ENCODE peak calls at places on chromosomes 7 and 10, in four cellular contexts. One of them, this sample, is unnamed.

GRCh38 chr7:87091487-87092066 is 32.1 kb upstream of the ELAPOR2 start:
- DNase-seq in OCI-LY7: no peak
- DNase-seq in endothelial cell: no peak
- DNase-seq in MCF 10A: no peak
- DNase-seq in this sample: no peak

GRCh38 chr10:4538016-4538415 is 288.0 kb upstream of the AKR1E2 start:
- DNase-seq in OCI-LY7: no peak
- DNase-seq in endothelial cell: no peak
- DNase-seq in MCF 10A: no peak
- DNase-seq in this sample: no peak

GRCh38 chr7:136071106-136071505 is 93.9 kb upstream of the MTPN start:
- DNase-seq in OCI-LY7: no peak
- DNase-seq in endothelial cell: no peak
- DNase-seq in MCF 10A: no peak
- DNase-seq in this sample: no peak

GRCh38 chr10:33183658-33184057 is 150.8 kb downstream of the NRP1 start:
- DNase-seq in OCI-LY7: no peak
- DNase-seq in endothelial cell: no peak
- DNase-seq in MCF 10A: no peak
- DNase-seq in this sample: no peak

GRCh38 chr10:123800821-123801220 is 90.8 kb downstream of the CPXM2 start:
- DNase-seq in OCI-LY7: no peak
- DNase-seq in endothelial cell: no peak
- DNase-seq in MCF 10A: no peak
- DNase-seq in this sample: no peak

GRCh38 chr10:35413985-35414861 is 77.9 kb downstream of the CCNY start:
- DNase-seq in OCI-LY7: no peak
- DNase-seq in endothelial cell: no peak
- DNase-seq in MCF 10A: no peak
- DNase-seq in this sample: peak; percentile 66

GRCh38 chr7:157521752-157522151 is 184.9 kb downstream of the DNAJB6 start:
- DNase-seq in OCI-LY7: no peak
- DNase-seq in endothelial cell: no peak
- DNase-seq in MCF 10A: no peak
- DNase-seq in this sample: no peak

GRCh38 chr7:55508301-55509011 is 63.8 kb downstream of the VOPP1 start:
- DNase-seq in OCI-LY7: no peak
- DNase-seq in endothelial cell: no peak
- DNase-seq in MCF 10A: no peak
- DNase-seq in this sample: peak; percentile 23

GRCh38 chr7:20404371-20404770 is 73.7 kb downstream of the ITGB8 start:
- DNase-seq in OCI-LY7: no peak
- DNase-seq in endothelial cell: no peak
- DNase-seq in MCF 10A: no peak
- DNase-seq in this sample: no peak

GRCh38 chr10:120982507-120982906 is 131.3 kb downstream of the WDR11 start:
- DNase-seq in OCI-LY7: no peak
- DNase-seq in endothelial cell: no peak
- DNase-seq in MCF 10A: no peak
- DNase-seq in this sample: no peak

GRCh38 chr7:90958669-90959068 is 305.6 kb upstream of the FZD1 start:
- DNase-seq in OCI-LY7: no peak
- DNase-seq in endothelial cell: no peak
- DNase-seq in MCF 10A: no peak
- DNase-seq in this sample: no peak

GRCh38 chr10:13146383-13146782 is 15.0 kb upstream of the MCM10 start:
- DNase-seq in OCI-LY7: no peak
- DNase-seq in endothelial cell: no peak
- DNase-seq in MCF 10A: no peak
- DNase-seq in this sample: no peak

GRCh38 chr7:45574521-45575500 is 643 bp downstream of the ADCY1 start:
- DNase-seq in OCI-LY7: no peak
- DNase-seq in endothelial cell: peak; percentile 61
- DNase-seq in MCF 10A: peak; percentile 16
- DNase-seq in this sample: no peak

GRCh38 chr10:27041196-27041595 is 59.1 kb downstream of the ANKRD26 start:
- DNase-seq in OCI-LY7: no peak
- DNase-seq in endothelial cell: no peak
- DNase-seq in MCF 10A: no peak
- DNase-seq in this sample: no peak

GRCh38 chr7:26237035-26237807 is 35.7 kb downstream of the CBX3 start:
- DNase-seq in OCI-LY7: no peak
- DNase-seq in endothelial cell: no peak
- DNase-seq in MCF 10A: peak; percentile 33
- DNase-seq in this sample: no peak

GRCh38 chr7:55140221-55140980 is 121.6 kb downstream of the EGFR start:
- DNase-seq in OCI-LY7: no peak
- DNase-seq in endothelial cell: no peak
- DNase-seq in MCF 10A: peak; percentile 81
- DNase-seq in this sample: no peak

GRCh38 chr10:109429956-109430760 is 493.2 kb downstream of the XPNPEP1 start:
- DNase-seq in OCI-LY7: no peak
- DNase-seq in endothelial cell: no peak
- DNase-seq in MCF 10A: peak; percentile 15
- DNase-seq in this sample: no peak

GRCh38 chr7:108293190-108293612 is 163.0 kb downstream of the NRCAM start:
- DNase-seq in OCI-LY7: no peak
- DNase-seq in endothelial cell: no peak
- DNase-seq in MCF 10A: no peak
- DNase-seq in this sample: no peak

GRCh38 chr7:81507231-81507630 is 262.6 kb downstream of the HGF start:
- DNase-seq in OCI-LY7: no peak
- DNase-seq in endothelial cell: no peak
- DNase-seq in MCF 10A: no peak
- DNase-seq in this sample: no peak

GRCh38 chr7:143882611-143883078 is 19.3 kb downstream of the TCAF1 start:
- DNase-seq in OCI-LY7: no peak
- DNase-seq in endothelial cell: peak; percentile 66
- DNase-seq in MCF 10A: no peak
- DNase-seq in this sample: no peak

GRCh38 chr10:56508562-56508961 is 147.5 kb upstream of the ZWINT start:
- DNase-seq in OCI-LY7: no peak
- DNase-seq in endothelial cell: no peak
- DNase-seq in MCF 10A: no peak
- DNase-seq in this sample: no peak

GRCh38 chr7:139065323-139065722 is 29.5 kb upstream of the ZC3HAV1L start:
- DNase-seq in OCI-LY7: no peak
- DNase-seq in endothelial cell: no peak
- DNase-seq in MCF 10A: no peak
- DNase-seq in this sample: no peak

GRCh38 chr10:30762620-30763019 is 133.1 kb upstream of the LYZL2 start:
- DNase-seq in OCI-LY7: no peak
- DNase-seq in endothelial cell: no peak
- DNase-seq in MCF 10A: no peak
- DNase-seq in this sample: no peak

GRCh38 chr7:5255832-5256231 is 26.9 kb upstream of the SLC29A4 start:
- DNase-seq in OCI-LY7: no peak
- DNase-seq in endothelial cell: no peak
- DNase-seq in MCF 10A: peak; percentile 82
- DNase-seq in this sample: no peak

GRCh38 chr7:81929386-81929785 is 159.5 kb upstream of the HGF start:
- DNase-seq in OCI-LY7: no peak
- DNase-seq in endothelial cell: no peak
- DNase-seq in MCF 10A: no peak
- DNase-seq in this sample: no peak

GRCh38 chr7:43669286-43670081 is 59.8 kb downstream of the COA1 start:
- DNase-seq in OCI-LY7: no peak
- DNase-seq in endothelial cell: no peak
- DNase-seq in MCF 10A: no peak
- DNase-seq in this sample: peak; percentile 95

GRCh38 chr10:17023386-17024298 is 106.0 kb downstream of the CUBN start:
- DNase-seq in OCI-LY7: peak; percentile 5
- DNase-seq in endothelial cell: peak; percentile 49
- DNase-seq in MCF 10A: peak; percentile 90
- DNase-seq in this sample: peak; percentile 94

GRCh38 chr7:126424985-126425384 is 827.8 kb downstream of the GRM8 start:
- DNase-seq in OCI-LY7: no peak
- DNase-seq in endothelial cell: no peak
- DNase-seq in MCF 10A: no peak
- DNase-seq in this sample: no peak

DNA sequence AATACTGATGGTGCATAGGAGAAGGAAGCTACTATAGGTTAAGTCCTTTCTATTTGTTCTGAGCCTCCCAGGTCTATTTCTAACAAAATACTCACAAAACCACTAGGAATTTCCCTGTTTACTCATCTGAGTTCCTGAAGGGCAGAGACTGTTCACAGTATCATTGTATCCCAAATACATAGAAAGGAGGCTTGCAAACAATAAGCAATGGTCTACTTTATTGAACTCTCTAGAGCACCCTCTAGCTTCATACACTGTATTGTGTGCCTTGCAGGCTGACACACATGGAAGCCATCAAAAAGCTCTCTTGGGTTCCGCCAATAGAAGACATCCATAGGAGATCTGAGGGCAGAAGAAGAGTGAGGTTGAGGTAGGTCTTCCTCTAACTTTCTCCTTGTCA is 826.1 kb downstream of the GRM8 start:
- DNase-seq in OCI-LY7: no peak
- DNase-seq in endothelial cell: no peak
- DNase-seq in MCF 10A: no peak
- DNase-seq in this sample: no peak
- TF ChIP-seq CTCF in OCI-LY7: peak; percentile 13
- TF ChIP-seq CTCF in endothelial cell: no peak
- TF ChIP-seq CTCF in MCF 10A: no peak
- TF ChIP-seq CTCF in this sample: no peak

GRCh38 chr10:93702278-93703001 is at the start of gene FRA10AC1:
- DNase-seq in OCI-LY7: peak; percentile 93
- DNase-seq in endothelial cell: peak; percentile 94
- DNase-seq in MCF 10A: peak; percentile 90
- DNase-seq in this sample: peak; percentile 79
- TF ChIP-seq CTCF in OCI-LY7: peak; percentile 46
- TF ChIP-seq CTCF in endothelial cell: no peak
- TF ChIP-seq CTCF in MCF 10A: peak; percentile 71
- TF ChIP-seq CTCF in this sample: no peak

GRCh38 chr7:3673524-3673923 is 372.5 kb downstream of the SDK1 start:
- DNase-seq in OCI-LY7: peak; percentile 32
- DNase-seq in endothelial cell: peak; percentile 75
- DNase-seq in MCF 10A: peak; percentile 60
- DNase-seq in this sample: peak; percentile 75
- TF ChIP-seq CTCF in OCI-LY7: peak; percentile 81
- TF ChIP-seq CTCF in endothelial cell: peak; percentile 73
- TF ChIP-seq CTCF in MCF 10A: peak; percentile 41
- TF ChIP-seq CTCF in this sample: peak; percentile 54

DNA sequence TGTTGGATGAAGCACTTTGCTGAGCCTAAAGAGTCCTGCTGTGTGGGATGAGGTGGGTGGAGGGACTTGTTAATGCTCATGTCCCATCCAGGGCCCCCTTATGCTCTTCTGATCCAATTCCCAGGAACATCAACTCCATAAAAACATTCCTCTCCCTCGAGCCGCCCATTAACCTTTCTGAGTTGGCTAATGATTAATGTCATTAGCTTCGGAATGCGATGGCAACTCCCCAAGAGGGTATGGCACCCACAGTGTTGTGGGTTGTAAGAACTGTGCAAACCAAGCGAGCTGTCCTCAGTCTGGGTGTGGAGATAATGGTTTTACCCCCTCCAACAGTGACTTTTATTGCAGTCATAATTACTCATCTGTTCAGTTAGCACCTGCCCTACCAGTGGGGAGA is 236.5 kb downstream of the BAMBI start:
- DNase-seq in OCI-LY7: no peak
- DNase-seq in endothelial cell: no peak
- DNase-seq in MCF 10A: no peak
- DNase-seq in this sample: no peak
- TF ChIP-seq CTCF in OCI-LY7: no peak
- TF ChIP-seq CTCF in endothelial cell: no peak
- TF ChIP-seq CTCF in MCF 10A: no peak
- TF ChIP-seq CTCF in this sample: no peak

This sample was measured in activated CD8-positive, alpha-beta T cell treated with anti-CD3 and anti-CD28 coated beads for 36 hours.